ENCODE peak calls at places on chromosomes 12 and 14, in four cellular contexts. L, D, J and U are unnamed samples.
A peak's percentile ranks its signal among the peaks of the same experiment; 100 is the strongest.

GRCh38 chr14:94650444-94650775 is 38.2 kb downstream of the SERPINA3 start:
- DNase-seq in L (no peak), D (no peak), J (no peak), U (no peak)

GRCh38 chr14:104506461-104507253 is 72.9 kb upstream of the C14orf180 start:
- DNase-seq in D (no peak), L (no peak), J (peak; percentile 13), U (no peak)

GRCh38 chr12:7832059-7832696 is 40.5 kb downstream of the SLC2A14 start:
- DNase-seq in D (peak; percentile 67), J (peak; percentile 66), L (no peak), U (peak; percentile 1)

GRCh38 chr14:61388976-61389576 is 67.7 kb downstream of the PRKCH start:
- DNase-seq in D (peak; percentile 18), J (no peak), L (no peak), U (no peak)

GRCh38 chr12:47867496-47867941 is 37.3 kb downstream of the VDR start:
- DNase-seq in J (no peak), L (peak; percentile 49), D (peak; percentile 90), U (no peak)

GRCh38 chr14:54974773-54975414 is 52.0 kb downstream of the WDHD1 start:
- DNase-seq in D (no peak), J (no peak), L (no peak), U (no peak)

GRCh38 chr12:106865685-106866084 is 90.0 kb upstream of the TMEM263 start:
- DNase-seq in D (no peak), J (no peak), L (no peak), U (no peak)

GRCh38 chr12:52871291-52871961 is 22.6 kb upstream of the KRT78 start:
- DNase-seq in J (no peak), D (peak; percentile 96), L (no peak), U (no peak)

GRCh38 chr12:68792952-68793351 is 15.0 kb upstream of the MDM2 start:
- DNase-seq in L (no peak), J (peak; percentile 78), D (peak; percentile 61), U (peak; percentile 13)

GRCh38 chr14:53842938-53843337 is 113.7 kb downstream of the BMP4 start:
- DNase-seq in D (peak; percentile 63), L (no peak), J (no peak), U (no peak)

GRCh38 chr12:1083086-1083887 is 92.3 kb downstream of the ERC1 start:
- DNase-seq in J (no peak), D (no peak), L (no peak), U (no peak)